ENCODE peak calls at places on chromosomes 6 and 20, in four cellular contexts. One of them, this sample, is unnamed.

GRCh38 chr6:31900917-31901414 is 920 bp downstream of the ZBTB12 start:
- DNase-seq in vagina: no peak
- DNase-seq in endothelial cell: no peak
- DNase-seq in AG04450: no peak
- DNase-seq in this sample: no peak

GRCh38 chr6:43604174-43604573 is 24.9 kb downstream of the GTPBP2 start:
- DNase-seq in vagina: no peak
- DNase-seq in endothelial cell: no peak
- DNase-seq in AG04450: peak
- DNase-seq in this sample: no peak

GRCh38 chr6:79076160-79076559 is 1.9 kb downstream of the PHIP start:
- DNase-seq in vagina: no peak
- DNase-seq in endothelial cell: no peak
- DNase-seq in AG04450: no peak
- DNase-seq in this sample: no peak

GRCh38 chr6:43273707-43274106 is 24.4 kb upstream of the SLC22A7 start:
- DNase-seq in vagina: no peak
- DNase-seq in endothelial cell: no peak
- DNase-seq in AG04450: no peak
- DNase-seq in this sample: no peak

GRCh38 chr6:141212296-141212695 is 920.4 kb upstream of the GJE1 start:
- DNase-seq in vagina: no peak
- DNase-seq in endothelial cell: no peak
- DNase-seq in AG04450: no peak
- DNase-seq in this sample: no peak

GRCh38 chr6:115898246-115898645 is 162.4 kb downstream of the FRK start:
- DNase-seq in vagina: no peak
- DNase-seq in endothelial cell: no peak
- DNase-seq in AG04450: no peak
- DNase-seq in this sample: no peak

GRCh38 chr20:38173237-38174156 is 8.4 kb upstream of the TGM2 start:
- DNase-seq in vagina: no peak
- DNase-seq in endothelial cell: no peak
- DNase-seq in AG04450: peak
- DNase-seq in this sample: no peak

GRCh38 chr6:166946125-166946524 is 10.2 kb downstream of the RNASET2 start:
- DNase-seq in vagina: no peak
- DNase-seq in endothelial cell: no peak
- DNase-seq in AG04450: no peak
- DNase-seq in this sample: no peak

GRCh38 chr6:132961610-132962009 is 147.2 kb downstream of the RPS12 start:
- DNase-seq in vagina: no peak
- DNase-seq in endothelial cell: no peak
- DNase-seq in AG04450: no peak
- DNase-seq in this sample: no peak

GRCh38 chr6:73121421-73121993 is 103.8 kb downstream of the KHDC1L start:
- DNase-seq in vagina: no peak
- DNase-seq in endothelial cell: no peak
- DNase-seq in AG04450: no peak
- DNase-seq in this sample: no peak
- TF ChIP-seq CTCF in vagina: no peak
- TF ChIP-seq CTCF in endothelial cell: no peak
- TF ChIP-seq CTCF in AG04450: peak
- TF ChIP-seq CTCF in this sample: no peak

DNA sequence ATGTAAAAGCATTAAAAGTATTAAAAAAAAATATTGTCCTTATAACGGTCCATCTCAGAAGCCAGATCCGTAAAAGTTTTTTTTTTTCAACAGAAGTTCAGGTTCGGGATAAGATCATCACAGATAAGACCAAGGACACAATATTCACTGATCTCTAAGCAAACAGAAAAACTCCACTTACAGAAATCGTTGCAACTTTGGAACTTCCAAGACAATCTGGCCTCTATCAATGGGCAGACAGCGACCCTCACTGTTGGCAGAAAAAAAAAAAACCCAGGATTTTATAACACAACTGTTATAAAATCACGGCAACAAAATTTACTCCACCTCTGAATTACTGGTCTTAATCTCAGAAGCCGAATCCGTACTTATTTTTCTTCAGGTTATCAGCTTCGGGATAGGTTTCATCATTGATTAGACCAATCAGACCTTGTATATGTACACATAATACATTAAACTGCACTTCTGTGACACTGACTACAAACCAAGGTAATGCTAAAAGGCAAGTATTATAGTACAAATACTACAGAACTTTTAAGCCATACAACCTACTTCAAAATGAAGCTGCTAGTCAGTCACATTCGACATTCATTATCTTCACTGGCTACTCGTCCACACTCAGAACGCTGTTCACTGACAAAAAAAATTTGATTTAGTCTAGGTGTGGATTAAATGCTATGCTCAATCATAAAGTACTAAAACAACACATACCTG is 34.7 kb upstream of the SYNCRIP start:
- DNase-seq in vagina: no peak
- DNase-seq in endothelial cell: no peak
- DNase-seq in AG04450: no peak
- DNase-seq in this sample: no peak
- TF ChIP-seq CTCF in vagina: no peak
- TF ChIP-seq CTCF in endothelial cell: no peak
- TF ChIP-seq CTCF in AG04450: peak
- TF ChIP-seq CTCF in this sample: no peak

GRCh38 chr6:131914234-131914633 is 36.9 kb downstream of the CCN2 start:
- DNase-seq in vagina: no peak
- DNase-seq in endothelial cell: no peak
- DNase-seq in AG04450: no peak
- DNase-seq in this sample: no peak

GRCh38 chr6:131917318-131917717 is 33.9 kb downstream of the CCN2 start:
- DNase-seq in vagina: no peak
- DNase-seq in endothelial cell: no peak
- DNase-seq in AG04450: no peak
- DNase-seq in this sample: no peak

GRCh38 chr6:131916847-131917246 is 34.3 kb downstream of the CCN2 start:
- DNase-seq in vagina: no peak
- DNase-seq in endothelial cell: no peak
- DNase-seq in AG04450: no peak
- DNase-seq in this sample: no peak

GRCh38 chr6:131917763-131918649 is 33.2 kb downstream of the CCN2 start:
- DNase-seq in vagina: no peak
- DNase-seq in endothelial cell: no peak
- DNase-seq in AG04450: no peak
- DNase-seq in this sample: no peak

DNA sequence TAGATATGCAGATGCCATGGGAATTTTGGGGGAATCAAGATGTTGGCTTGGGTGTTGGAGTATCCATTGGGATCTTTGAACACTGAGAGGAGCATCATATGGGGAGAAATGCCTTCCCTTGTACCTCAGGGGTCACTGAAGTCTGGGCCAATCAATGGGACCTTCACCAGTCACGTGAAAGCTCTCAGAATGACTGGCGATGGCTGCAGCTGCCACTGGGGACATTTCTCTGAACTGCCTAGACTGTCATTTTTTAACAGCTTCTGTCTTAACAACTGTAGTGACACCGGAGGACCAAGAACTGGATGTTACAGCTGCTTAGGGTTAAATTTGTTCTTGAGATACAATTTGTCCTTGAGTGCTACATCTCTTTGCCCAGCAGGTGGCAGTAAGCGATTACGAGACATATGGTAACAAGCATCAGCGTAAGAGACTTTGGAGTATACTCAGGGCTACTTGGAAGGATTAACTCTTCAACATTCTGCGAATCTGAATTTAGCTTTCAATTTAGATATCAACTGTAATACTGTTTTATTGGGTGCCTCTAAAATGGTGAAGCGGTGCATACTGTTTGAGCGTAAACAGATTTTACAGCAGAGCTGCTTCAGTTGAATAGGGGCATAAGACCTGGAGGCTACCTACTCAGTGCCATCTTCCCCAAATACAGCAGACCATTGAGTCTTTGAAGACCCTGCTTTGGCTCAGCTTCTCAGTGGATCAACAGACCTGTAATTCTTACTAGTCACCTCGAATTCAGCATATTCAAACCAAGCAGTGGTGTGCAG is 36.0 kb downstream of the CCN2 start:
- DNase-seq in vagina: no peak
- DNase-seq in endothelial cell: peak
- DNase-seq in AG04450: peak
- DNase-seq in this sample: peak
- TF ChIP-seq CTCF in vagina: peak
- TF ChIP-seq CTCF in endothelial cell: peak
- TF ChIP-seq CTCF in AG04450: peak
- TF ChIP-seq CTCF in this sample: peak

GRCh38 chr20:63486300-63486855 is 12.5 kb downstream of the EEF1A2 start:
- DNase-seq in vagina: no peak
- DNase-seq in endothelial cell: no peak
- DNase-seq in AG04450: no peak
- DNase-seq in this sample: no peak
- TF ChIP-seq CTCF in vagina: no peak
- TF ChIP-seq CTCF in endothelial cell: no peak
- TF ChIP-seq CTCF in AG04450: no peak
- TF ChIP-seq CTCF in this sample: no peak

GRCh38 chr6:57262491-57262890 is 40.4 kb upstream of the RAB23 start:
- DNase-seq in vagina: no peak
- DNase-seq in endothelial cell: no peak
- DNase-seq in AG04450: no peak
- DNase-seq in this sample: no peak

GRCh38 chr6:57262901-57263694 is 41.0 kb upstream of the RAB23 start:
- DNase-seq in vagina: no peak
- DNase-seq in endothelial cell: no peak
- DNase-seq in AG04450: peak
- DNase-seq in this sample: no peak

GRCh38 chr6:57267586-57268293 is 45.6 kb upstream of the RAB23 start:
- DNase-seq in vagina: no peak
- DNase-seq in endothelial cell: peak
- DNase-seq in AG04450: peak
- DNase-seq in this sample: no peak

GRCh38 chr6:57265755-57266221 is 43.7 kb upstream of the RAB23 start:
- DNase-seq in vagina: no peak
- DNase-seq in endothelial cell: no peak
- DNase-seq in AG04450: peak
- DNase-seq in this sample: no peak

DNA sequence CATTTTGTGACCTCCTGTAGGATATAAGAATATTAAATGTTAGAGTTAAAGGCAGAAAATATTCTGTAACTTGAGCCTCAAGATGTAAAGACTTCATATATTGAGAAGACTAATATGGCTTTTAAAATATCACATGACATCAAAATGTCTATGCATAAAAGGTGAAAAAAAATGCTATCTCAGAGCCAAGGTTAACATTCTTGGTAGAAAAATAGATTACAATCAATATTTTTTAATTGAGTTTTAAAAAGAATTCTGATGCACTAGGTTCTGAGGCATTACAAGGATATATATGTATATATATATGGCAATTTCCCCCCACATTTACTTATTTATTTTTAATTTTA is 46.2 kb upstream of the RAB23 start:
- DNase-seq in vagina: no peak
- DNase-seq in endothelial cell: no peak
- DNase-seq in AG04450: no peak
- DNase-seq in this sample: no peak
- TF ChIP-seq CTCF in vagina: no peak
- TF ChIP-seq CTCF in endothelial cell: no peak
- TF ChIP-seq CTCF in AG04450: no peak
- TF ChIP-seq CTCF in this sample: no peak

GRCh38 chr20:24007073-24007595 is 18.6 kb upstream of the GGTLC1 start:
- DNase-seq in vagina: no peak
- DNase-seq in endothelial cell: no peak
- DNase-seq in AG04450: no peak
- DNase-seq in this sample: no peak

GRCh38 chr20:23998392-23998791 is 9.8 kb upstream of the GGTLC1 start:
- DNase-seq in vagina: no peak
- DNase-seq in endothelial cell: no peak
- DNase-seq in AG04450: no peak
- DNase-seq in this sample: no peak

GRCh38 chr20:24001901-24002405 is 13.4 kb upstream of the GGTLC1 start:
- DNase-seq in vagina: no peak
- DNase-seq in endothelial cell: no peak
- DNase-seq in AG04450: no peak
- DNase-seq in this sample: no peak

GRCh38 chr20:24004470-24004869 is 15.9 kb upstream of the GGTLC1 start:
- DNase-seq in vagina: no peak
- DNase-seq in endothelial cell: no peak
- DNase-seq in AG04450: no peak
- DNase-seq in this sample: no peak

GRCh38 chr20:24002896-24003295 is 14.3 kb upstream of the GGTLC1 start:
- DNase-seq in vagina: no peak
- DNase-seq in endothelial cell: no peak
- DNase-seq in AG04450: no peak
- DNase-seq in this sample: no peak
- TF ChIP-seq CTCF in vagina: no peak
- TF ChIP-seq CTCF in endothelial cell: no peak
- TF ChIP-seq CTCF in AG04450: no peak
- TF ChIP-seq CTCF in this sample: no peak

GRCh38 chr20:23151885-23152284 is 65.8 kb upstream of the CD93 start:
- DNase-seq in vagina: peak
- DNase-seq in endothelial cell: no peak
- DNase-seq in AG04450: no peak
- DNase-seq in this sample: peak
- TF ChIP-seq CTCF in vagina: no peak
- TF ChIP-seq CTCF in endothelial cell: no peak
- TF ChIP-seq CTCF in AG04450: no peak
- TF ChIP-seq CTCF in this sample: no peak

DNA sequence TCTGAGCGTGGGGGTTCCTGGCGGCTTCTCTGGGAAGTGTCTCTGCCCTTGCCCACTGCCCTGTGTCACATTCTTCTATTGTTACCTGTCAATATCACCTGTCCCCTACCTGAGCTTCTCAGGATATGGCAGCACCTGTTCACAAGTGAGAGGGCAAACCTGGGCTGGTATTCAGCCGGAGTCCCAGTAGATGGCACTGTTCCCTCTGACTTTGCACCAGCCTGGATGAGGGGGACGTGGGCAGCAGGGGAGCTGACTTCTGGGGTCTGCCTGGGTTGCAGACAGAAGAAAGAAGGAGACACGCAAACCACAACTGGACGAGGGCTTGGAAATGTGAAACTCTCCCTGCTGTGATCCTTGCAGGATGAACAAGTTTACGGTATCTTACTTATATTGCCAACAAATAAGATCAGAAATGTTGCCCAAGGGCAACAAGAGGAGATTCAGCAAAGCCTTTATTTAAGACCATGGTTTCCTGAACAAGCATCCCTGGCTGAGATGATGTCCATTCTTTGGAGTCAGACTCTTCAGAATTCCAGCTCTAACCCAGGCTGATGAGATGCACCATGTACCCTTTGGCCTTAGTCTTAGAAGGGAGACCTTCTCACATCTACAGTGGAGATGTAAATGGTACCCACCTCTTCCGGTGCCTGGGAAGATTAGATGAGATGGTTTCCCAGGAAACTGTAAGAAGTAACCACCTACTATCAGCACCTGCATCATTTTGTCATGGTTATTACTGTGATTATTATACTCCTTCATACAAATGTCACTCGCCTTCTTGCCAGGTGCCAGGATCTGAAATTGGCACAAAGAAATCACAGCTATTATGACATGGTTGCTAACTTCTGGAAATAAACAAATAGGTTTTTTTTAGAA is 400.0 kb upstream of the CDH4 start:
- DNase-seq in vagina: no peak
- DNase-seq in endothelial cell: peak
- DNase-seq in AG04450: no peak
- DNase-seq in this sample: no peak
- TF ChIP-seq CTCF in vagina: no peak
- TF ChIP-seq CTCF in endothelial cell: peak
- TF ChIP-seq CTCF in AG04450: peak
- TF ChIP-seq CTCF in this sample: peak

This sample was measured in mesothelial cell of epicardium.